ENCODE peak calls at places on chromosomes 6 and 20, in four cellular contexts. F, K, W and Y are unnamed samples. For H3K4me1, the result is how much of the 10 kb centered on the place peaks cover.

GRCh38 chr6:16623733-16624132 is 137.5 kb downstream of the ATXN1 start:
- DNase-seq in F (no peak), W (no peak), K (no peak), Y (no peak)

GRCh38 chr20:8196096-8196495 is 64.0 kb downstream of the PLCB1 start:
- DNase-seq in K (no peak), F (no peak), W (no peak), Y (no peak)

GRCh38 chr20:50592282-50593004 is 82.3 kb downstream of the PTPN1 start:
- DNase-seq in K (peak), W (peak), F (no peak), Y (no peak)

GRCh38 chr6:126919947-126920346 is 198.5 kb upstream of the RSPO3 start:
- DNase-seq in K (no peak), W (no peak), F (no peak), Y (no peak)

GRCh38 chr6:134724653-134725340 is 225.1 kb downstream of the ALDH8A1 start:
- DNase-seq in W (no peak), F (no peak), K (no peak), Y (no peak)

GRCh38 chr6:161067749-161068148 is 76.2 kb downstream of the MAP3K4 start:
- DNase-seq in K (no peak), W (no peak), F (no peak), Y (no peak)

GRCh38 chr6:35297541-35298481 is at the start of gene DEF6:
- DNase-seq in F (peak), W (peak), K (peak), Y (peak)

GRCh38 chr6:47413752-47414516 is 63.7 kb upstream of the CD2AP start:
- DNase-seq in K (no peak), F (peak), W (no peak), Y (peak)

GRCh38 chr6:71642793-71643192 is 243.6 kb upstream of the RIMS1 start:
- DNase-seq in K (no peak), W (no peak), F (no peak), Y (no peak)

GRCh38 chr20:18588554-18589043 is 745 bp downstream of the DTD1 start:
- DNase-seq in K (peak), F (no peak), W (no peak), Y (no peak)

GRCh38 chr20:2652724-2653510 is 485 bp downstream of the NOP56 start:
- DNase-seq in K (no peak), W (no peak), F (peak), Y (peak)

GRCh38 chr6:71139249-71139648 is 149.4 kb upstream of the OGFRL1 start:
- DNase-seq in W (no peak), K (no peak), F (no peak), Y (peak)

GRCh38 chr20:49510562-49511117 is 28.2 kb upstream of the KCNB1 start:
- DNase-seq in F (no peak), W (peak), K (peak), Y (peak)

GRCh38 chr6:134063121-134063965 is 10.9 kb upstream of the SLC2A12 start:
- DNase-seq in W (no peak), F (no peak), K (no peak), Y (no peak)

GRCh38 chr6:95364016-95364604 is 213.2 kb upstream of the MANEA start:
- DNase-seq in K (no peak), W (no peak), F (no peak), Y (peak)

GRCh38 chr6:43009124-43009523 is 4.6 kb downstream of the MEA1 start:
- DNase-seq in K (no peak), F (peak), W (peak), Y (peak)

GRCh38 chr6:35370124-35370741 is 27.9 kb downstream of the PPARD start:
- DNase-seq in W (peak), K (no peak), F (peak), Y (peak)

GRCh38 chr20:2745936-2746635 is 53.5 kb downstream of the EBF4 start:
- DNase-seq in K (no peak), F (no peak), W (no peak), Y (no peak)

GRCh38 chr6:11911535-11911934 is 100.6 kb upstream of the HIVEP1 start:
- DNase-seq in K (no peak), F (no peak), W (no peak), Y (no peak)

GRCh38 chr6:37979392-37980221 is 160.1 kb downstream of the ZFAND3 start:
- DNase-seq in K (no peak), F (no peak), W (no peak), Y (no peak)

GRCh38 chr6:157280153-157280552 is 43.2 kb downstream of the TMEM242 start:
- DNase-seq in W (no peak), F (no peak), K (no peak), Y (no peak)

GRCh38 chr6:157283330-157283898 is 39.9 kb downstream of the TMEM242 start:
- DNase-seq in K (no peak), W (no peak), F (no peak), Y (no peak)

GRCh38 chr6:157282279-157282678 is 41.0 kb downstream of the TMEM242 start:
- DNase-seq in F (no peak), K (no peak), W (no peak), Y (no peak)

GRCh38 chr6:157280947-157281346 is 42.4 kb downstream of the TMEM242 start:
- DNase-seq in K (no peak), W (no peak), F (no peak), Y (no peak)

DNA sequence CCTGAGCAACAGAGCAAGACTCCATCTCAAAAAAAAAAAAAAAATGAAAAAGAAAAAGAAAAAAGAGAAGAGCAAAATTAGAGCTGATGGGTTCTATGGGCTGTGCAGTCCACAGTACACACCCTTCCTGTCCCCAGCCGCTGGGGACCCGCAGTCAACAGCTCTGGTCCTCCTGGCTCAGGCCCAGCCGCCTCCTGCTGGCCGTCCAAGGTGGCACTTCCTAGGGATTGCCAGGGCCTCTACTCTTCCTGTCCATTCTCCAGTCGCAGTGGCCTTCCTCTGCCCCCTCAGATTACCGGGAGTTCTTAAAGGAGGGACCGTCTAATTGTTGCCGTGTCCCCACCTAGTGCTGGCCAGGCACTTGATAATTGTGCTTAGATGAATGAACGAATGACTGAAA is 41.7 kb downstream of the TMEM242 start:
- DNase-seq in F (no peak), W (no peak), K (no peak), Y (peak)
- TF ChIP-seq CTCF in F (no peak), W (no peak), K (no peak), Y (peak)

DNA sequence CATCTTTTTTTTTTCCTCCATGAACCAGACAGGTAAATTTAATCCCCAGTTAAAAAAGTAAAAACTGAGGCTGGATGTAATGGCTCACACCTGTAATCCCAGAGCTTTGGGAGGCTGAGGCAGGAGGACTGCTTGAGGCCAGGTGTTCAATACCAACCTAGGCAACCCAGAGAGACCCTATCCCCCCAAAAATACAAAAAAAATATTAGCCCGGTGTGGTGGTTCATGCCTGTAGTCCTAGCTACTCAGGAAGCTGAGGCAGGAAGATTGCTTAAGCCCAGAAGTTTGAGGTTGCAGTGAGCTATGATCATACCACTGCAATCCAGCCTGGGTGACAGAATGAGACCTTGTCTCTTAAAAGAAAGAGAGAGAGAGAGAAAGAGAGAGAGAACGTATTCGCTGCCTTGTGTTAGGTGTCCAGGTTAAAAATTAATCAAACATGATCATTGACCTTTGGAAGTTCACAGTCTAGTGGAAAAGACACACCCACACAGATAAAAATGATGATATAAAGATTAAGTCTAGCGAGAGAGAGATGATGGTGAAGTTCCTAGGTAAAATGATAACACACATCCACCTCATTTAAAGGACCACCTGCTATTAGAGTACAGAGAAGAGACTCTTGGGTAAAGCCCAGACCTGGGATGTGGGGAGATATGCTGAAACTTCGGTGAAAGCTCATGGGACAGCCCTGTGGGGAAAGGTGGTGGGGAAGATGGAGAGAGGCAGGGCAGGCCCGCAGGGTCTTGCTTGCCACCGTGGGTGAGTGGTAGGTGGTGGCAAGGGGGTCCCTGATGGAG is 4.8 kb upstream of the NHSL1 start:
- DNase-seq in K (no peak), W (no peak), F (no peak), Y (peak)
- H3K4me1 ChIP-seq in K (under half), W (under half), F (under half), Y (under half)

DNA sequence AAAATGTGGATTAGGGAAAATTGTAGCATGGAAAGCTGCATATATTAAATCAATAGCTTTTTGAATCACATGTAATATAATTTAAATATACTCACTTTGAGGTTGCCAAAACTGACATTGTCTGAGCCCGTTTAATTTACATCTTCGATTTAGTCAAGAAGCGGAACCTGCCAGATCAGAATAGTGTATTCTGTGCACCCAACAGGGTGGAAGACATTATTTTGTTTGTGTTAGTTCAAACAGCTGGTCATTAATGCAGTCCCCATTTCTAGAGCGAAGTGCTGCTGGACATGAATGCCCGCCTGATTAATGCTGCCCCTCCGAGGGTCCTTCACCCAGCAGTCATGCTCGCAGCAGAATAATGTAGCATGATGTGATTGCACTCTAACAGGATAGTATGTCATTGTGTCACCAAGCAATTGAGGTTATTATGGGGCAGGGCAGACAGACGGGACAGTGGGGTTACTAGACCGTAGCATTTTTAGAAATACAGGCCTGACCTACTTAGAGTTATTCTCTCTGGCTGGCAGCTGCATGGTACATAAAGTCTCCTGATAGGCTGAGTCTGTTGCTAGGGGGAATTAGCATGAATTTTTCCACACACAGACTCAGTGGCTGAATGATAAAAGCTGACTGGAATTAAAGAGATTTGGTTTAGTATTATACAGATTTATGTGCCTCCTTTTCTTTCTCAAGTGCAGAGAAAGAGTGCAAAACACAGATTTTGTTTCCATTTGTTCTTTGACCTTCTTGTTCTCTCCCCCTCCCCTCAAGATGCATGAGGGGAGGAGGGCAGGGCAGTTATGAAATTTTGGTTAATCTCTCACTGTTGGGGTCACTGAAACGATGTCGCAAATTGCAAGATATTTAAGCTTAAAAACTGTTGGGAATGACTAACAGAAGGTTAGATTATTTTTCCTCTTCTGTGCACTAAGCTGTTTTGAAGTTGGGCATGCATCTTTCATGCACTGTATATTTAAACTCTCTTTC is 147.0 kb downstream of the PRL start:
- DNase-seq in W (no peak), K (no peak), F (no peak), Y (peak)
- H3K4me3 ChIP-seq in W (no peak), K (no peak), F (no peak), Y (no peak)

GRCh38 chr20:34111712-34112599 is at the start of gene EIF2S2:
- DNase-seq in F (peak), K (peak), W (peak), Y (peak)
- TF ChIP-seq CTCF in F (no peak), K (peak), W (no peak), Y (no peak)